ENCODE peak calls at places on chromosomes 2 and 18, in four cellular contexts. B is uterus, Z is spleen, Q is PC-3. D is an unnamed sample.

GRCh38 chr2:229601396-229601795 is 113.0 kb downstream of the DNER start:
- DNase-seq in B (no peak), Z (no peak), Q (peak), D (no peak)

GRCh38 chr18:63253428-63254372 is 65.9 kb downstream of the BCL2 start:
- DNase-seq in B (no peak), Z (no peak), Q (no peak), D (no peak)

GRCh38 chr2:9408641-9409151 is 14.6 kb downstream of the ITGB1BP1 start:
- DNase-seq in B (no peak), Z (no peak), Q (peak), D (no peak)

GRCh38 chr2:188403676-188404075 is 112.0 kb downstream of the GULP1 start:
- DNase-seq in B (no peak), Z (no peak), Q (no peak), D (no peak)

GRCh38 chr2:65660340-65660739 is 227.9 kb upstream of the SPRED2 start:
- DNase-seq in B (no peak), Z (no peak), Q (no peak), D (peak)

GRCh38 chr2:192197387-192197786 is 2.7 kb upstream of the TMEFF2 start:
- DNase-seq in B (no peak), Z (no peak), Q (peak), D (no peak)

GRCh38 chr18:76388261-76388660 is 106.8 kb downstream of the ZNF516 start:
- DNase-seq in B (no peak), Z (no peak), Q (no peak), D (no peak)

GRCh38 chr2:173903611-173904394 is 61.4 kb downstream of the SP3 start:
- DNase-seq in B (no peak), Z (no peak), Q (peak), D (no peak)

GRCh38 chr2:214695789-214696188 is 113.7 kb downstream of the BARD1 start:
- DNase-seq in B (no peak), Z (no peak), Q (peak), D (no peak)

GRCh38 chr2:223215136-223215535 is 163.1 kb downstream of the KCNE4 start:
- DNase-seq in B (peak), Z (no peak), Q (no peak), D (peak)

GRCh38 chr2:96819101-96819875 is 3.2 kb downstream of the CNNM3 start:
- DNase-seq in B (no peak), Z (peak), Q (no peak), D (peak)

GRCh38 chr2:66437601-66438497 is 2.9 kb downstream of the MEIS1 start:
- DNase-seq in B (peak), Z (no peak), Q (no peak), D (peak)

GRCh38 chr2:144424559-144425240 is 95.2 kb downstream of the ZEB2 start:
- DNase-seq in B (no peak), Z (no peak), Q (peak), D (no peak)

GRCh38 chr2:18001671-18002070 is 123.2 kb downstream of the KCNS3 start:
- DNase-seq in B (no peak), Z (no peak), Q (no peak), D (no peak)

GRCh38 chr2:26274058-26274613 is 29.4 kb downstream of the HADHB start:
- DNase-seq in B (peak), Z (no peak), Q (peak), D (peak)

GRCh38 chr2:75533135-75533534 is 27.6 kb downstream of the EVA1A start:
- DNase-seq in B (no peak), Z (no peak), Q (no peak), D (no peak)

GRCh38 chr18:10051877-10052631 is 138.2 kb downstream of the VAPA start:
- DNase-seq in B (peak), Z (no peak), Q (no peak), D (peak)

GRCh38 chr2:217711236-217711635 is 291.6 kb downstream of the TNS1 start:
- DNase-seq in B (no peak), Z (no peak), Q (no peak), D (no peak)

GRCh38 chr2:28869494-28870145 is 489 bp downstream of the TRMT61B start:
- DNase-seq in B (no peak), Z (peak), Q (no peak), D (peak)

GRCh38 chr2:164675027-164675426 is 53.7 kb upstream of the GRB14 start:
- DNase-seq in B (no peak), Z (no peak), Q (no peak), D (no peak)

GRCh38 chr2:57908736-57909161 is 137.9 kb upstream of the VRK2 start:
- DNase-seq in B (no peak), Z (no peak), Q (no peak), D (no peak)

GRCh38 chr2:188132385-188132784 is 159.3 kb upstream of the GULP1 start:
- DNase-seq in B (no peak), Z (no peak), Q (no peak), D (peak)

GRCh38 chr2:166494140-166494544 is at the start of gene SCN7A:
- DNase-seq in B (peak), Z (peak), Q (peak), D (peak)

GRCh38 chr18:50814387-50814786 is 5.4 kb downstream of the MRO start:
- DNase-seq in B (no peak), Z (no peak), Q (no peak), D (no peak)

GRCh38 chr2:37523861-37524362 is 147.5 kb downstream of the CDC42EP3 start:
- DNase-seq in B (peak), Z (no peak), Q (no peak), D (peak)

GRCh38 chr2:186459009-186459408 is 27.1 kb upstream of the ZC3H15 start:
- DNase-seq in B (no peak), Z (no peak), Q (peak), D (peak)

GRCh38 chr2:222939208-222939846 is 78.5 kb downstream of the ACSL3 start:
- DNase-seq in B (no peak), Z (no peak), Q (peak), D (peak)

GRCh38 chr2:189631849-189632248 is 29.4 kb upstream of the ASNSD1 start:
- DNase-seq in B (peak), Z (no peak), Q (no peak), D (no peak)

GRCh38 chr2:1991126-1991525 is 246.8 kb upstream of the PXDN start:
- DNase-seq in B (no peak), Z (no peak), Q (no peak), D (no peak)

GRCh38 chr2:84888401-84889276 is 7.8 kb upstream of the TRABD2A start:
- DNase-seq in B (no peak), Z (no peak), Q (no peak), D (peak)

GRCh38 chr2:223969856-223970255 is 12.6 kb downstream of the MRPL44 start:
- DNase-seq in B (no peak), Z (no peak), Q (no peak), D (no peak)

GRCh38 chr2:127175406-127175805 is 44.7 kb downstream of the CYP27C1 start:
- DNase-seq in B (peak), Z (no peak), Q (peak), D (peak)

GRCh38 chr2:28375742-28376631 is 16.7 kb upstream of the FOSL2 start:
- DNase-seq in B (no peak), Z (peak), Q (no peak), D (no peak)

GRCh38 chr2:146917430-146918037 is 927.3 kb upstream of the ACVR2A start:
- DNase-seq in B (no peak), Z (no peak), Q (no peak), D (peak)

GRCh38 chr2:191255271-191255670 is 10.1 kb downstream of the MYO1B start:
- DNase-seq in B (no peak), Z (no peak), Q (no peak), D (no peak)

GRCh38 chr2:174059178-174059874 is 94.2 kb upstream of the SP3 start:
- DNase-seq in B (no peak), Z (no peak), Q (peak), D (no peak)

GRCh38 chr2:194815475-194815874 is 841.6 kb upstream of the SLC39A10 start:
- DNase-seq in B (no peak), Z (no peak), Q (peak), D (no peak)

GRCh38 chr2:170335351-170335750 is 157.4 kb downstream of the MYO3B start:
- DNase-seq in B (no peak), Z (no peak), Q (no peak), D (no peak)

DNA sequence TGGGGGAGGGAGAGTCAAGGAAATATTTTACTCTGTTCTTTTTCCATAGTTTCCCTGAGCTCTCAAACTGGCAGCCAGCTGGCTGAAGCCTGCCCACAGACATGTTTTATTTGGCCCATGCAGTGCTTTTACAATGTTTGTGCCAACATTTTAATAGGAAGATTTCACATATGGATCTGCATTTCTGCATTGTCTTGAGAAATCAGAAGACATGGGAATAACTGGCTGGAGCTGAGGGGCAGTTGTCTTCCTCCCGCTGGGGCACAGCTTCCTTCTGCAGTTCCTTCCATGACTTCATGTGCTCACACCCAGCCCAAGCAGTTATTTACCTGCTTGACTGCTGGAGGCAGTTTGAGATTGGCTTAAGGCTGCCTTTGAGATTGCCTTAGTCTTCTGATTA is 74.4 kb downstream of the PLCL1 start:
- DNase-seq in B (no peak), Z (no peak), Q (no peak), D (no peak)
- H3K27ac ChIP-seq in B (no peak), Z (no peak), Q (no peak), D (no peak)

DNA sequence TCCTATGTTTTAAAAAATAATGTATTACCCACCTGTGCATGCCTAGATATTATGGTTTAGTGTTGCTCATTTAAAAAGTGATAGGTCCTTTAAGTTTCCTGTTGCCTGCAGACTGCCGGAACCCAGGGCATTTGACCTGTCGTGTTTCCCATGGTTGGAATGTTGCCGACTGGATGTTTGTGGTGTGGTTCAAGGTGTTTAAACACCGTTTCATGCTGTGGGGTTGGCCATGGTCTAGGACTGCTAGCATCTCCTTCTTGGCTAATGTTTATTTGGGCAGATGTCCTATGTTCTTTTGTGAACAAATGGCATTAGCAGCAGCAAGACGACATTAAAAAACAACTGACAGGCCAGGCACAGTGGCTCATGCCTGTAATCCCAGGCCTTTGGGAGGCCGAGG is 92.9 kb upstream of the LMAN1 start:
- DNase-seq in B (no peak), Z (no peak), Q (no peak), D (no peak)
- H3K27ac ChIP-seq in B (no peak), Z (no peak), Q (no peak), D (no peak)

GRCh38 chr18:41347057-41347456 is 608.0 kb upstream of the PIK3C3 start:
- DNase-seq in B (no peak), Z (no peak), Q (no peak), D (no peak)

GRCh38 chr18:41354151-41354550 is 600.9 kb upstream of the PIK3C3 start:
- DNase-seq in B (no peak), Z (no peak), Q (no peak), D (no peak)

GRCh38 chr18:41353726-41354125 is 601.3 kb upstream of the PIK3C3 start:
- DNase-seq in B (no peak), Z (no peak), Q (no peak), D (no peak)

DNA sequence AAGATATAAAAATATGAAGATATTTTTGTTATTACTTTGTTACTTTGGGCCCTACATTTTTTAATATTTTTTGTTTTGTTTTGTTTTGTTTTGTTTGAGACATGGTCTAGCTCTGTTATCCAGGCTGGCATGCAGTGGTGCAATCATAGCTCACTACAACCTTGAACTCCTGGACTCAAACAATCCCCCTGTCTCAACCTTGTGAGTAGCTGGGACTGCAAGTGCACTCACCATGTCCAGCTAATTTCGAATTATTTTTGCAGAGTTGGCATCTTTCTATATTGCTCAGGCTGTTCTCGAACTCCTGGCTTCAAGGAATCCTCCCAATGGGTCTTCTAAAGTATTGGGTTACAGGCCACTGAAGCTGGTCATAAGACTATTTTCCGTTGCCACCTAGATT is 603.6 kb upstream of the PIK3C3 start:
- DNase-seq in B (no peak), Z (no peak), Q (no peak), D (no peak)
- H3K27ac ChIP-seq in B (no peak), Z (no peak), Q (no peak), D (no peak)

GRCh38 chr2:47226124-47227040 is 71.3 kb upstream of the STPG4 start:
- DNase-seq in B (no peak), Z (no peak), Q (no peak), D (peak)

GRCh38 chr2:47223980-47224379 is 68.9 kb upstream of the STPG4 start:
- DNase-seq in B (no peak), Z (no peak), Q (no peak), D (no peak)

GRCh38 chr2:47227532-47228166 is 72.5 kb upstream of the STPG4 start:
- DNase-seq in B (no peak), Z (no peak), Q (no peak), D (no peak)

GRCh38 chr2:47222813-47223564 is 67.9 kb upstream of the STPG4 start:
- DNase-seq in B (peak), Z (no peak), Q (no peak), D (no peak)

DNA sequence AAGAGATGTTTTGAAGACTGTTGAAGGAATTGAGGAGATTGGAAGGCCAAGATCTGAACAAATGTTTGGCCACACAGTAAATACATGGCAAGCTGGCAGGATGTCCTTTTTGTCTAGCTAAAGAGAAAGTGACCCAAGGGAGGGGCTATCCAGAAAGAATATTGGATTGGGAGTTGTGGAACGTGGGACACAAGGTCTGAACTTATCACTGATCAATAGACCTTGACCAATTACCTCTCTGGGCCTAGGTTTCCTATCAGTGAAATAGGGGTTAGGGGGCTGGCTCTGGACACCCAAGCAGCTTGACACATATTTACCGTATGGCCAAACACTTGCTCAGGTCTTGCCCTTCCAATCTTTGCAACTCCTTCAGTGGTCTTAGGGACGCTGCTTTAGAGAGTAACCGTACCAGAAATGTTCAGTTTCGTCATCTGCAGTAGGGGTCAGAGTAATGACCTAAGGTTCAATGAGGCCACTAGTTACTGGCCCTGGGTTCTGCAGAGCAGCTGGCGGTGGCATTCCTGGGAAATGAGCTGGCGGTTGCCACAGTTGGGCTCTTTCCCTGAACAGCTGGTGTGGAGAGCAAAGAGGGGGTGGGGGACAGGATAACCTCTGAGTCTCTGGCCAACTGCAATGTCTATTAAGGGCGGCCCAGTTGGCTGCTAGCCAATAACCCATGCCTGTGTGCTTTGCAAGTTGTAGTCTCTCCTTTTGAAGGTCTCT is 70.1 kb upstream of the STPG4 start:
- DNase-seq in B (peak), Z (no peak), Q (peak), D (peak)
- H3K27ac ChIP-seq in B (no peak), Z (no peak), Q (no peak), D (peak)

GRCh38 chr2:203584784-203585183 is 49.7 kb upstream of the RAPH1 start:
- DNase-seq in B (no peak), Z (no peak), Q (peak), D (peak)
- H3K27ac ChIP-seq in B (no peak), Z (no peak), Q (no peak), D (peak)

DNA sequence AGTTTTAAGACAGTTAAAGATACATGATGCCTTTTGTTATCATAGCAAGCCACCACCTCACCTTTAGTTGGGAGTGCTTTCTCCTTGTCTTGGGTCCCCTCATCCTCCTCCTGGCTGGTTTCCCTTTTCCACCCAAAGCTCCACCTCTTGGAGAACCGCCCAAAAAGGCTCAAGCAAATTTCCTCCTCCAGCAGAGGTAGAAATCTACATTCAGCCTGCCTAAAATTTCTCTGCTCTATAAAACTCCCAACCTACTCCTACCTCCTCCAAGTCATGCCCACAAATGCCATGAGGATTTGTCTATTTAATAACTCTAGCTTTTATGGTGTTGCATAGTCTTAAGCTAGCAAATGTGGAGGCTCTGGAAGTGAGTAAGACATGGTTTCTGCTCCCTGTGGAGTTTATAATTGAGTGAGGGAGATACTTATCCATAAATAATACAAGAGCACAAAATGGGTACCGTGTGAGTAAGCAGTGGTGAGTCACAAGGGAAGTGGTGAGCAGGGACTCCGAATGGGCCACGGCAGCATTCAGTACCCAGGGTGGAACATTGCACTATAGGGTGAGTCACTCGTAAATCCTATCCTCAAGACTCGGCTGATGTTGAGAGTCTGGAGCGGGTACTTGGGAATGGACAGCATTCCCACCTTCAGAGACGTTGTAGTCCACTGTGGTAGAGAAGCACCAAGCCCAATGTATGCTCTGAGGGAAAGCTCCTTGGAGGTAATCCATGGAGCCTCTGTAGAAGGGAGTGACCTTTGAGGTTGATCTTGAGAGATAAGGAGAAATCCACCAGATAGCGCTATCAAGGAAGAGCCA is 146.3 kb downstream of the RTN4 start:
- DNase-seq in B (peak), Z (no peak), Q (peak), D (peak)
- H3K27ac ChIP-seq in B (no peak), Z (no peak), Q (peak), D (peak)

GRCh38 chr2:196369967-196370366 is 198.6 kb upstream of the STK17B start:
- DNase-seq in B (no peak), Z (no peak), Q (peak), D (no peak)

GRCh38 chr2:196370386-196370785 is 199.0 kb upstream of the STK17B start:
- DNase-seq in B (no peak), Z (no peak), Q (no peak), D (no peak)

GRCh38 chr2:196372811-196373664 is 201.7 kb upstream of the STK17B start:
- DNase-seq in B (no peak), Z (no peak), Q (no peak), D (peak)

GRCh38 chr2:196368546-196369225 is 197.3 kb upstream of the STK17B start:
- DNase-seq in B (no peak), Z (no peak), Q (no peak), D (no peak)

GRCh38 chr2:196372276-196372809 is 201.0 kb upstream of the STK17B start:
- DNase-seq in B (no peak), Z (no peak), Q (no peak), D (no peak)
- H3K27ac ChIP-seq in B (peak), Z (no peak), Q (no peak), D (no peak)

GRCh38 chr2:236342951-236343350 is 78.7 kb upstream of the ASB18 start:
- DNase-seq in B (no peak), Z (no peak), Q (no peak), D (no peak)

GRCh38 chr2:236342507-236342906 is 78.3 kb upstream of the ASB18 start:
- DNase-seq in B (no peak), Z (no peak), Q (no peak), D (no peak)

GRCh38 chr2:236344446-236344845 is 80.2 kb upstream of the ASB18 start:
- DNase-seq in B (no peak), Z (no peak), Q (no peak), D (no peak)

GRCh38 chr2:236345081-236345714 is 81.0 kb upstream of the ASB18 start:
- DNase-seq in B (no peak), Z (no peak), Q (no peak), D (no peak)

GRCh38 chr2:236343400-236344161 is 79.4 kb upstream of the ASB18 start:
- DNase-seq in B (peak), Z (no peak), Q (peak), D (peak)
- H3K27ac ChIP-seq in B (no peak), Z (no peak), Q (no peak), D (no peak)

D was measured in hepatocyte.